ENCODE peak calls at places on chromosomes 3 and 15, in eight cellular contexts. R is T1000; B is epithelial cell of esophagus; X is breast epithelium; Z is A549; L is RPMI8226; C is activated naive CD8-positive, alpha-beta T cell treated with anti-CD3 and anti-CD28 coated beads, Interleukin-2, amount 50 U/mL, for 24 hours; T is stimulated activated CD8-positive, alpha-beta memory T cell treated with anti-CD3 and anti-CD28 coated beads, Interleukin-4, amount 100 ng/mL, for 24 hours. V is an unnamed sample.

GRCh38 chr3:194233150-194233549 is 97.2 kb downstream of the HES1 start:
- DNase-seq in R (no peak), B (no peak), X (no peak), Z (no peak), L (no peak), C (no peak), T (no peak), V (no peak)

GRCh38 chr15:31387483-31388118 is 61.0 kb downstream of the KLF13 start:
- DNase-seq in R (no peak), B (no peak), X (no peak), Z (no peak), L (peak), C (no peak), T (no peak), V (no peak)

GRCh38 chr15:60718661-60719069 is 239.7 kb upstream of the ICE2 start:
- DNase-seq in R (no peak), B (no peak), X (no peak), Z (no peak), L (no peak), C (no peak), T (no peak), V (no peak)

GRCh38 chr3:78969483-78969882 is 798.3 kb downstream of the ROBO1 start:
- DNase-seq in R (no peak), B (peak), X (no peak), Z (no peak), L (no peak), C (no peak), T (no peak), V (no peak)

GRCh38 chr3:4757056-4757948 is 221.9 kb upstream of the BHLHE40 start:
- DNase-seq in R (no peak), B (no peak), X (no peak), Z (no peak), L (no peak), C (no peak), T (no peak), V (no peak)

GRCh38 chr3:184746131-184747120 is 34.6 kb upstream of the MAGEF1 start:
- DNase-seq in R (no peak), B (no peak), X (peak), Z (no peak), L (no peak), C (no peak), T (no peak), V (no peak)

GRCh38 chr3:122986790-122987189 is 40.8 kb downstream of the SEMA5B start:
- DNase-seq in R (no peak), B (no peak), X (no peak), Z (no peak), L (no peak), C (no peak), T (no peak), V (no peak)

GRCh38 chr15:60865507-60865906 is 363.6 kb downstream of the RORA start:
- DNase-seq in R (no peak), B (peak), X (no peak), Z (no peak), L (no peak), C (no peak), T (no peak), V (no peak)

GRCh38 chr3:196774191-196774820 is 34.6 kb downstream of the PAK2 start:
- DNase-seq in R (no peak), B (peak), X (no peak), Z (no peak), L (no peak), C (no peak), T (no peak), V (no peak)

GRCh38 chr3:177427096-177427495 is 229.8 kb upstream of the TBL1XR1 start:
- DNase-seq in R (no peak), B (no peak), X (no peak), Z (no peak), L (peak), C (peak), T (no peak), V (no peak)

GRCh38 chr3:168197162-168197561 is 101.4 kb upstream of the GOLIM4 start:
- DNase-seq in R (no peak), B (no peak), X (no peak), Z (no peak), L (no peak), C (no peak), T (no peak), V (no peak)

GRCh38 chr3:10519236-10519635 is 13.8 kb upstream of the ATP2B2 start:
- DNase-seq in R (no peak), B (no peak), X (peak), Z (no peak), L (no peak), C (no peak), T (no peak), V (no peak)

GRCh38 chr15:85750807-85751730 is 43.7 kb downstream of the KLHL25 start:
- DNase-seq in R (no peak), B (no peak), X (peak), Z (no peak), L (no peak), C (no peak), T (no peak), V (no peak)

GRCh38 chr3:126208618-126209256 is 28.4 kb upstream of the ALDH1L1 start:
- DNase-seq in R (peak), B (peak), X (peak), Z (peak), L (peak), C (no peak), T (no peak), V (peak)

GRCh38 chr3:31277582-31277981 is 255.1 kb upstream of the STT3B start:
- DNase-seq in R (no peak), B (no peak), X (no peak), Z (no peak), L (no peak), C (no peak), T (no peak), V (no peak)

GRCh38 chr15:31339558-31339895 is 12.9 kb downstream of the KLF13 start:
- DNase-seq in R (no peak), B (no peak), X (no peak), Z (no peak), L (peak), C (no peak), T (no peak), V (no peak)